ENCODE peak calls at places on chromosome 7, in five cellular contexts. P is fibroblast of pulmonary artery, T is lower leg skin, G is OCI-LY7, F is upper lobe of left lung. H is an unnamed sample.

GRCh38 chr7:22474645-22475044 is 25.3 kb downstream of the STEAP1B start:
- DNase-seq in G (no peak), T (no peak), P (no peak), F (no peak), H (no peak)

GRCh38 chr7:128841961-128842673 is 11.9 kb downstream of the FLNC start:
- DNase-seq in T (no peak), G (peak; percentile 66), F (peak; percentile 48), P (peak; percentile 39), H (peak; percentile 89)

GRCh38 chr7:129771201-129771927 is 159.8 kb downstream of the NRF1 start:
- DNase-seq in P (no peak), G (no peak), T (no peak), F (no peak), H (no peak)

GRCh38 chr7:2724453-2725177 is 36.6 kb downstream of the AMZ1 start:
- DNase-seq in G (no peak), P (no peak), F (peak; percentile 17), T (no peak), H (no peak)

GRCh38 chr7:541661-542060 is 22.0 kb upstream of the PDGFA start:
- DNase-seq in P (no peak), F (no peak), T (no peak), G (no peak), H (no peak)

GRCh38 chr7:105760549-105761447 is 115.6 kb downstream of the ATXN7L1 start:
- DNase-seq in G (no peak), P (no peak), F (no peak), T (no peak), H (no peak)

GRCh38 chr7:115005241-115005640 is 83.3 kb downstream of the MDFIC start:
- DNase-seq in F (no peak), P (no peak), G (no peak), T (no peak), H (no peak)

GRCh38 chr7:8379264-8379663 is 54.1 kb upstream of the NXPH1 start:
- DNase-seq in F (no peak), T (no peak), G (no peak), P (no peak), H (no peak)

GRCh38 chr7:75055830-75056431 is 17.7 kb downstream of the RCC1L start:
- DNase-seq in P (peak; percentile 52), F (no peak), G (no peak), T (no peak), H (no peak)

GRCh38 chr7:135160858-135161653 is 9.5 kb downstream of the CYREN start:
- DNase-seq in G (peak; percentile 70), P (peak; percentile 18), T (no peak), F (no peak), H (peak; percentile 21)

GRCh38 chr7:6228363-6228762 is 44.1 kb downstream of the CYTH3 start:
- DNase-seq in P (peak; percentile 69), G (no peak), T (no peak), F (no peak), H (no peak)

GRCh38 chr7:137959987-137960386 is 41.9 kb downstream of the CREB3L2 start:
- DNase-seq in T (no peak), G (no peak), F (no peak), P (no peak), H (no peak)

GRCh38 chr7:28953628-28954027 is 4.5 kb downstream of the TRIL start:
- DNase-seq in P (peak; percentile 40), F (no peak), G (no peak), T (no peak), H (no peak)

GRCh38 chr7:407706-408539 is 111.7 kb downstream of the PDGFA start:
- DNase-seq in T (no peak), F (peak; percentile 12), P (no peak), G (no peak), H (no peak)

GRCh38 chr7:1707756-1708611 is 37.9 kb downstream of the ELFN1 start:
- DNase-seq in G (no peak), F (no peak), T (no peak), P (no peak), H (no peak)

GRCh38 chr7:134887523-134887922 is 98.8 kb upstream of the AGBL3 start:
- DNase-seq in G (no peak), F (no peak), P (no peak), T (no peak), H (no peak)

GRCh38 chr7:70738080-70738479 is 393.9 kb upstream of the GALNT17 start:
- DNase-seq in T (peak; percentile 46), P (peak; percentile 25), G (no peak), F (peak; percentile 86), H (no peak)

GRCh38 chr7:31633894-31634494 is 53.0 kb upstream of the PPP1R17 start:
- DNase-seq in G (peak; percentile 20), F (peak; percentile 35), T (no peak), P (peak; percentile 60), H (peak; percentile 32)

GRCh38 chr7:44604941-44605340 is 1.5 kb upstream of the OGDH start:
- DNase-seq in G (no peak), F (no peak), P (no peak), T (no peak), H (no peak)

GRCh38 chr7:87128883-87129282 is 23.4 kb upstream of the DMTF1 start:
- DNase-seq in F (no peak), G (no peak), T (no peak), P (no peak), H (no peak)

GRCh38 chr7:41134242-41134872 is 568.5 kb downstream of the INHBA start:
- DNase-seq in T (no peak), F (no peak), G (peak; percentile 5), P (peak; percentile 16), H (peak; percentile 59)

GRCh38 chr7:27103489-27104226 is 1.2 kb upstream of the HOXA2 start:
- DNase-seq in G (no peak), T (no peak), P (no peak), F (no peak), H (no peak)

GRCh38 chr7:131106681-131107342 is 220.9 kb upstream of the MKLN1 start:
- DNase-seq in P (peak; percentile 83), G (peak; percentile 42), T (peak; percentile 63), F (peak; percentile 44), H (peak; percentile 44)

GRCh38 chr7:42409296-42409695 is 172.3 kb upstream of the GLI3 start:
- DNase-seq in T (no peak), P (no peak), F (no peak), G (no peak), H (no peak)

DNA sequence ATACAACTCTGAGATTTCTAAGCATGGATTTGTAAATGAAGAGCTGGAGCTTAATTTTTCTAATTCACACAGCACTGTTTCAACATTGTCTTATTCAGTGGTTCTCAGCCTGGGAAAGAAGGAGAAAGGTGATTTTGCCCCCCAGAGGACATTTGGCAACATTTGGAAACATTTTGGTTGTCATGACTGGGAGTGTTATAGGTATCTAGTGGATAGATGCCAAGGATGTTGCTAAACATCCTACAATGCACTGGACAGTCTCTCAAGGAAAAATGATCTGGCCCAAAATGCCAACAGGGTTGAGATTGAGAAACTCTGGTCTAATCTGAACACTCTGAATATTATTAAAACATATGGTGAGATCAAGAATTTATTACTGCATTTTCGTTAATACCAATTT is 3.8 kb upstream of the CAV2 start:
- DNase-seq in T (no peak), G (no peak), F (no peak), P (peak; percentile 77), H (no peak)
- TF ChIP-seq CTCF in T (no peak), G (no peak), F (no peak), P (no peak), H (no peak)

GRCh38 chr7:132321387-132321786 is 254.9 kb downstream of the PLXNA4 start:
- DNase-seq in G (no peak), T (no peak), P (no peak), F (no peak), H (no peak)
- TF ChIP-seq CTCF in G (no peak), T (no peak), P (peak; percentile 13), F (no peak), H (no peak)

DNA sequence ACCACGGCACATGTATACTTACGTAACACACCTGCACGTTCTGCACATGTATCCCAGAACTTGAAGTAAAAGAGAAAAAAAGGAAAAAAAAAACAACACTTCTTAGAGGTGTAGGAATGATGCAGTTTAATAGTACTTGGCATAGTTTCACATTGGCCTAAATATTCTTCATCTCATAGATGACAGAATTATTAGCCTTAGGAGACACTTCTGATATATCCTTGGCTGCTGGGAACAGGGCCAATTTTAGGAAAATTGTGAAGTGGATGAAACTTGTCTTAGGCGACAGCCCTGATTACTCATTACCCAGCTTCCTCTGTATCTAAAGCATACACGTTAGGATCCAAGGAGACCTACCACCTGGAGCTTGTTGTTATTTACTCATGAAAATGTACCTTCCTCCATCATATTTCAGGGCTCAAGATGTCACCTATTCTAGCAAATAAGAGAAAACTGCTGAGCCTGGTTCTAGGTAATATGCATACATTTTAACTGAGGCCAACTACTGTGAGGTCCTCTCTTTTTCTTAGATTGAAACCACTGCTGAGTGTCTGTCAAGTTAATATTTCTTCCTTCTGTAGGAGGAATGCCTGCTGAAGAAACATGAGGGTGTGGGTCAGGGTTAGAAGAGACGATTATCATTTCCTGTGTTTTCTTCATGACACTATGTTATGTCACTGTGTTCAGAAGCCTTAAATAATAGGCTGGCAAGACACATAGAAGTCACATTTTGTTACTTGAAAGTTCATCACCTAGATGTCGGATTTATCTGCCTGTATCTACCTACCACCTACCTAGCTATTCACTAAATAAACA is 44.3 kb downstream of the CPED1 start:
- DNase-seq in T (no peak), G (no peak), P (no peak), F (no peak), H (no peak)
- TF ChIP-seq CTCF in T (no peak), G (no peak), P (no peak), F (no peak), H (no peak)

DNA sequence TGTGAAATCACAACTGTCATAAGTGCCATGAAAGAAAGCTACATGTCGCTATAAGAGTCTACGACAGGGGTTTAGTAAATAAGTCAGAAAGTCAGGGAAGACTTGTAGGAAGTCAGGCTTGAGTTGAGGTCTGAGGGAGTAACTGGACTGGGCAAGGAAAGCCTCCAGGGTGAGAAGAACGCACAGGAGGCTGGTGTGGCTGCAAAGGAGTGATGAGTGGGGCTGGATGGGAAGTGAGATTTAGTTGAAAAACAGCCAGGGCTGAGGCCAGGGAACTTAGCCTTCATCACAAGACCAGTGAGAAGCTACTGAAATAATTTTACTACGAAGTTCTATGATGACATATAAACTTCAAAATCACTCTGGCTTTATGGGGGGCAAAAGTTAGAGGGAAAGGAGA is 763.7 kb upstream of the PHF14 start:
- DNase-seq in T (no peak), G (no peak), F (no peak), P (no peak), H (no peak)
- TF ChIP-seq CTCF in T (no peak), G (no peak), F (no peak), P (no peak), H (no peak)

GRCh38 chr7:71851776-71852548 is 560.2 kb downstream of the CALN1 start:
- DNase-seq in G (no peak), T (no peak), P (no peak), F (no peak), H (no peak)

GRCh38 chr7:71843677-71844076 is 568.5 kb downstream of the CALN1 start:
- DNase-seq in T (no peak), G (no peak), F (no peak), P (no peak), H (no peak)

GRCh38 chr7:71842376-71842775 is 569.8 kb downstream of the CALN1 start:
- DNase-seq in P (no peak), G (no peak), T (no peak), F (no peak), H (no peak)

DNA sequence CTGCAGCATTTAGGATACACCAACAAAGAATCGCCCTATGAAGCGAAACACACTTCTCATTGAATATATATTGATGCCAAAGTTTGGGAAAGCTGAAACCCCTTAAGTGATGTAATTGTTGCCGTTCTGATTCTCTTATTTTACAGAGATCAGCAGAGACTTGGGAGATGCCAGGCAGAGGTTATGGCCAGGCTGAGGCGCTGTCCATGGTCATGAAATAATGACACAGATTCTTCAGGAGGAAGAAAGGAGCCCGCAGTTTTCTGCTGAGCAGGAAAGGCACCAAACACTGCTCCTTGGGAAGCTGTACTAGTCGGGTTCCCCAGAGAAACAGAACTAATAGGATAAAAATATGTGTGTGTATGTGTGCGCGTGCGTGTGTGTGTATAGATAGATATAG is 566.0 kb downstream of the CALN1 start:
- DNase-seq in G (no peak), F (no peak), T (no peak), P (no peak), H (no peak)
- TF ChIP-seq CTCF in G (no peak), F (no peak), T (no peak), P (no peak), H (no peak)